ENCODE peak calls at places on chromosomes 7 and 10, in five cellular contexts. H, A, P, B and Z are unnamed samples.

GRCh38 chr7:73602721-73603651 is 21.3 kb downstream of the MLXIPL start:
- DNase-seq in H (no peak), A (no peak), P (no peak), B (no peak), Z (no peak)

GRCh38 chr10:114856544-114857287 is 35.1 kb downstream of the FHIP2A start:
- DNase-seq in H (no peak), A (no peak), P (no peak), B (no peak), Z (no peak)

GRCh38 chr10:10293431-10293830 is 724.2 kb upstream of the CELF2 start:
- DNase-seq in H (no peak), A (no peak), P (no peak), B (no peak), Z (no peak)

GRCh38 chr10:97713351-97713827 is at the start of gene MARVELD1:
- DNase-seq in H (no peak), A (peak), P (peak), B (peak), Z (peak)

GRCh38 chr7:2824678-2825461 is 19.2 kb downstream of the GNA12 start:
- DNase-seq in H (peak), A (no peak), P (no peak), B (no peak), Z (no peak)

GRCh38 chr7:105677803-105678583 is 96.7 kb upstream of the EFCAB10 start:
- DNase-seq in H (peak), A (no peak), P (no peak), B (no peak), Z (no peak)

GRCh38 chr7:57308631-57309408 is 141.2 kb upstream of the ZNF716 start:
- DNase-seq in H (no peak), A (peak), P (peak), B (no peak), Z (no peak)

GRCh38 chr7:98399903-98400537 is 870 bp downstream of the BAIAP2L1 start:
- DNase-seq in H (no peak), A (no peak), P (peak), B (no peak), Z (no peak)

GRCh38 chr10:96267234-96267705 is 4.1 kb downstream of the BLNK start:
- DNase-seq in H (no peak), A (no peak), P (no peak), B (no peak), Z (no peak)

GRCh38 chr7:120961638-120962173 is 11.1 kb downstream of the ING3 start:
- DNase-seq in H (no peak), A (no peak), P (no peak), B (no peak), Z (no peak)

GRCh38 chr7:69445549-69445948 is 152.7 kb upstream of the AUTS2 start:
- DNase-seq in H (no peak), A (no peak), P (peak), B (no peak), Z (no peak)

GRCh38 chr7:142919656-142920055 is 13.9 kb downstream of the TRPV5 start:
- DNase-seq in H (no peak), A (no peak), P (no peak), B (no peak), Z (no peak)

GRCh38 chr7:142420554-142421362 is 162.9 kb upstream of the PRSS58 start:
- DNase-seq in H (no peak), A (peak), P (peak), B (no peak), Z (no peak)

GRCh38 chr10:8254350-8254749 is 199.9 kb downstream of the GATA3 start:
- DNase-seq in H (no peak), A (no peak), P (no peak), B (no peak), Z (no peak)

GRCh38 chr7:10802526-10802925 is 171.1 kb upstream of the PHF14 start:
- DNase-seq in H (no peak), A (no peak), P (no peak), B (no peak), Z (no peak)

GRCh38 chr10:100006241-100006886 is 3.4 kb downstream of the DNMBP start:
- DNase-seq in H (peak), A (peak), P (no peak), B (no peak), Z (no peak)

GRCh38 chr7:69476416-69476815 is 121.9 kb upstream of the AUTS2 start:
- DNase-seq in H (no peak), A (no peak), P (no peak), B (no peak), Z (no peak)

GRCh38 chr7:142855756-142856564 is 1.1 kb downstream of the EPHB6 start:
- DNase-seq in H (no peak), A (no peak), P (peak), B (no peak), Z (no peak)

GRCh38 chr10:23514321-23514720 is 75.4 kb downstream of the OTUD1 start:
- DNase-seq in H (no peak), A (no peak), P (no peak), B (no peak), Z (no peak)

GRCh38 chr7:94295805-94296204 is 98.9 kb upstream of the COL1A2 start:
- DNase-seq in H (no peak), A (no peak), P (peak), B (no peak), Z (no peak)

GRCh38 chr10:22479419-22479818 is 134.1 kb downstream of the SPAG6 start:
- DNase-seq in H (no peak), A (peak), P (no peak), B (no peak), Z (no peak)
- TF ChIP-seq TAF1 in H (no peak), A (no peak), P (no peak), B (no peak), Z (no peak)

GRCh38 chr7:14899065-14899464 is 3.5 kb downstream of the DGKB start:
- DNase-seq in H (no peak), A (no peak), P (no peak), B (no peak), Z (no peak)
- TF ChIP-seq POLR2AphosphoS5 in H (no peak), A (no peak), P (peak), B (no peak), Z (no peak)

GRCh38 chr10:4595920-4596319 is 230.1 kb upstream of the AKR1E2 start:
- DNase-seq in H (no peak), A (no peak), P (no peak), B (no peak), Z (no peak)

GRCh38 chr10:4596951-4597350 is 229.1 kb upstream of the AKR1E2 start:
- DNase-seq in H (no peak), A (no peak), P (no peak), B (no peak), Z (no peak)
- TF ChIP-seq TAF1 in H (no peak), A (no peak), P (no peak), B (no peak), Z (no peak)

DNA sequence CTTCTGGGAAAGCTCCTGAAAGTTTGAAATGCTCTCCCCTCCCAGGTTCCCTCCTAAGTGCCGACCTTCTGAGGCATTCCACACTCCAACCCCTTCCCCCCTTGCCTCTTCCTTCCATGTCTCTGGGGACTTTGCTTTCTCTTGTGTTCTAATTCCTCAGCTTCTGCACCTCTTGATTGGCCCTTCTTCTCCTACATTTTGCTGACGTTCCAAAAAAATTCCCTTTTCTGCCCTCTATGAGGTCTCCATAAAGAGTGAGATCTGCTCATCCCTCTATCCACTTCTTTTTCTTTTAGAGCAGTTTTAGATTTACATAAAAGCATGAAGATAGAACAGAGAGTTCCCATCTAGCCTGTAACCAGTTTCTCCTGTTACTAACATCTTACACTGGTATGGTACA is 22.3 kb downstream of the FOXI2 start:
- DNase-seq in H (no peak), A (no peak), P (no peak), B (no peak), Z (no peak)
- TF ChIP-seq POLR2AphosphoS5 in H (no peak), A (no peak), P (no peak), B (no peak), Z (no peak)

GRCh38 chr7:47377741-47378140 is 204.2 kb downstream of the TNS3 start:
- DNase-seq in H (no peak), A (no peak), P (no peak), B (no peak), Z (no peak)

GRCh38 chr7:47381132-47381495 is 200.8 kb downstream of the TNS3 start:
- DNase-seq in H (no peak), A (no peak), P (no peak), B (no peak), Z (no peak)

GRCh38 chr7:47380325-47381131 is 201.4 kb downstream of the TNS3 start:
- DNase-seq in H (no peak), A (no peak), P (no peak), B (no peak), Z (no peak)

GRCh38 chr7:47378728-47379395 is 203.0 kb downstream of the TNS3 start:
- DNase-seq in H (no peak), A (no peak), P (no peak), B (no peak), Z (no peak)

DNA sequence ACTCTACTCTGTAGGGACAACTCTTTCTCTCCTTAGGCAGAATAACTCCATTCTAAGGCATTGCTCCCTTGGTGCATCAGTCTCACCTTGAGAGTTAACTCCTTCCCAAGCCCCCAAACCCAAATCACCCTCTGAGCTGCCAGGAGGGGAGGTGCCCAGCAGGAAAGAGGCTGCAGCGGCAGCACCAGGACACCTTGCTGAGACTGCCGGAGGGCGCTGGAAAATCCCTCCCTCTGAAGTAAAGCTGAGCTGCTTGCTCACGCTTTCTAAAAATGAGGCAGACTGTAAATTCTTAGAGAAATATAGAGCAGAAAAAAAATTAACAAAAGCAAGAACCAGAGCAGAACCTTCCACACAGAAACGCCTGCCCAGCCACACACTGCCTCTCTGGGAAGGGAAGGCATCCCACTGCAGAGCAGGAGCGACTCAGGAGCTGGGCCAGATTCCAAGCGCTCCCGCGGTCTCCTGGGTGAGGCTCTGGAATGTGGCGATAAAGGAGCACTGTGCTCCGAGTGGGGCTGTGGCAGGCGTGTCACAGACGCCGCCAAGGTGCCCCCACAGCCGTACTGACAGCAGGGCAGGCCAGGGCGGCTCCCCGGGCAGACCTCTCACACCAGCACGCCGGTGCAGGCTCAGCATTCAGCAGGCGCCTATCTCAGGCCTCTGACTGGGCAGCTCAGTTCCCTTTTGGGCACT is 202.1 kb downstream of the TNS3 start:
- DNase-seq in H (no peak), A (no peak), P (peak), B (no peak), Z (no peak)
- TF ChIP-seq TAF1 in H (no peak), A (no peak), P (no peak), B (no peak), Z (no peak)

GRCh38 chr7:24743471-24743870 is 13.8 kb downstream of the GSDME start:
- DNase-seq in H (no peak), A (no peak), P (no peak), B (no peak), Z (no peak)
- TF ChIP-seq POLR2AphosphoS5 in H (no peak), A (no peak), P (no peak), B (no peak), Z (no peak)

GRCh38 chr7:42236266-42237161 is 495 bp downstream of the GLI3 start:
- DNase-seq in H (no peak), A (no peak), P (peak), B (peak), Z (no peak)
- TF ChIP-seq TAF1 in H (no peak), A (no peak), P (no peak), B (no peak), Z (no peak)

GRCh38 chr7:21542891-21543527 is at the start of gene DNAH11:
- DNase-seq in H (no peak), A (peak), P (peak), B (peak), Z (no peak)
- TF ChIP-seq POLR2AphosphoS5 in H (no peak), A (no peak), P (no peak), B (no peak), Z (no peak)

DNA sequence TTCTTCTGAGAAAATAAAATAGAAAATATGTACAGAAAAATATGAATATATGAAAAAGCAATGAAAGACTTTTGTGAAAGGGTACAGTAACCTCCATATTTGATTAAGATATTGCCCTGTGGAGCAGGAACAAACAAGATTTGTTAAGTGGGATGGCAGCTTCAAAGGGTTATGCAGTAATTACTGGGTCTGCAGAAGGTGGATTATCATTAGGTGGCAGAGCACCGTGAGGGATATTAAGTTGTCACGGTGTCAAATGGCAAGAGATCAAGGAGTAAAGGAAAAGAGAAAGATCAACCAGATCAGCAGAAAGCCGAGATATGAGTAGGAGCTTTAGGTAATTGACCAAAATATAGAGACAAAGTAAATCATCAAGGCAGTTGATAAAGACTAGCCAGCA is 44.1 kb downstream of the DGKB start:
- DNase-seq in H (no peak), A (no peak), P (no peak), B (no peak), Z (no peak)
- TF ChIP-seq TAF1 in H (no peak), A (no peak), P (no peak), B (no peak), Z (no peak)

DNA sequence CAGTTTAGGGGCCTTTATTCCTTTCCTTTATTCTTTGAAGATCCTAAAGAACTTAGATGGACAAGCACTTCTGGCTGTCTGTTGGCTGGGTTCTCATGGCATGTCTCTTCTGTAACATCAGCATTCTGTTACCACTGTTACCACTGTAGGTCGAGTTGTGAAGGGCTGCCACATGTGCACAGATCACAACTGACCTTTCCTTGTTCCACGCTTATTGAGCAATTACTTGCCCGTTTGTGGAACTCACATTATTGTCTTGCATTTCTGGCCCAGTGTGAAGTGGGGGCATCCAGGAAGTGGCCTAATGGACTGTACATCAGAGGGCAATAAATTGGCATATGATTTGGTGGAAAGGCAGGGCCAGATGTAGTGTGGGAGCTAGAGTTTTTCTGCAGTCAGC is 23.7 kb downstream of the GBF1 start:
- DNase-seq in H (no peak), A (no peak), P (no peak), B (no peak), Z (no peak)
- TF ChIP-seq POLR2AphosphoS5 in H (no peak), A (no peak), P (no peak), B (no peak), Z (no peak)